ENCODE peak calls at places on chromosomes 1 and 21, in six cellular contexts. M is nephron progenitor cell, U is omental fat pad, S is GM13977, J is lower lobe of right lung, K is lower leg skin. A is an unnamed sample.

GRCh38 chr1:185401019-185401418 is 84.0 kb upstream of the IVNS1ABP start:
- DNase-seq in K (no peak), U (no peak), J (no peak), S (no peak), M (no peak), A (no peak)

GRCh38 chr1:39129514-39129913 is 75.0 kb upstream of the MACF1 start:
- DNase-seq in S (peak), M (no peak), J (no peak), K (no peak), U (no peak), A (no peak)

GRCh38 chr1:155125946-155126493 is 1.7 kb upstream of the EFNA1 start:
- DNase-seq in K (no peak), S (no peak), U (no peak), M (peak), J (peak), A (no peak)

GRCh38 chr1:183277821-183278735 is 92.0 kb downstream of the LAMC2 start:
- DNase-seq in S (no peak), J (no peak), U (no peak), M (no peak), K (no peak), A (no peak)

GRCh38 chr1:180123463-180123936 is 31.2 kb upstream of the QSOX1 start:
- DNase-seq in M (no peak), K (no peak), J (no peak), U (no peak), S (no peak), A (no peak)

GRCh38 chr1:11692899-11693590 is 1.5 kb downstream of the DRAXIN start:
- DNase-seq in K (peak), S (no peak), J (no peak), U (no peak), M (no peak), A (no peak)

GRCh38 chr1:117146570-117147340 is 25.2 kb upstream of the TRIM45 start:
- DNase-seq in K (no peak), J (no peak), S (no peak), M (no peak), U (no peak), A (no peak)

GRCh38 chr1:212976586-212976985 is 26.2 kb downstream of the VASH2 start:
- DNase-seq in K (no peak), M (no peak), S (no peak), J (no peak), U (no peak), A (no peak)

GRCh38 chr1:117670996-117671780 is 65.3 kb downstream of the TENT5C start:
- DNase-seq in U (no peak), M (no peak), J (no peak), K (no peak), S (no peak), A (no peak)

GRCh38 chr1:236338096-236338495 is 56.0 kb upstream of the EDARADD start:
- DNase-seq in S (no peak), U (no peak), K (no peak), J (no peak), M (no peak), A (no peak)

GRCh38 chr1:23057301-23057700 is 38.0 kb downstream of the KDM1A start:
- DNase-seq in U (no peak), K (no peak), J (no peak), M (no peak), S (no peak), A (no peak)

GRCh38 chr1:2946291-2946690 is 75.0 kb upstream of the ACTRT2 start:
- DNase-seq in M (no peak), S (no peak), K (no peak), U (no peak), J (no peak), A (no peak)

GRCh38 chr1:156499703-156500577 is 635 bp downstream of the MEF2D start:
- DNase-seq in S (no peak), J (no peak), M (peak), K (peak), U (no peak), A (no peak)

GRCh38 chr1:119739150-119739549 is 27.4 kb downstream of the PHGDH start:
- DNase-seq in U (no peak), K (no peak), J (no peak), S (no peak), M (no peak), A (no peak)

GRCh38 chr1:241532864-241533263 is 686 bp downstream of the KMO start:
- DNase-seq in U (no peak), J (no peak), S (no peak), K (no peak), M (no peak), A (peak)

GRCh38 chr1:15469836-15470495 is 5.9 kb upstream of the CELA2B start:
- DNase-seq in K (no peak), U (no peak), J (no peak), M (no peak), S (no peak), A (no peak)

GRCh38 chr1:12572506-12572905 is 45.5 kb downstream of the DHRS3 start:
- DNase-seq in S (no peak), K (no peak), J (no peak), U (no peak), M (no peak), A (no peak)

GRCh38 chr1:113519561-113519960 is 129.2 kb downstream of the MAGI3 start:
- DNase-seq in K (no peak), M (no peak), S (no peak), U (no peak), J (no peak), A (no peak)

GRCh38 chr21:44364151-44365053 is 11.0 kb downstream of the TRPM2 start:
- DNase-seq in K (no peak), J (no peak), U (no peak), S (no peak), M (no peak), A (no peak)

GRCh38 chr21:44356636-44357035 is 3.2 kb downstream of the TRPM2 start:
- DNase-seq in K (no peak), J (no peak), M (no peak), U (no peak), S (no peak), A (no peak)

GRCh38 chr21:44363278-44363677 is 9.9 kb downstream of the TRPM2 start:
- DNase-seq in U (no peak), M (no peak), S (no peak), K (no peak), J (no peak), A (no peak)

GRCh38 chr21:44357064-44357837 is 3.8 kb downstream of the TRPM2 start:
- DNase-seq in J (no peak), M (no peak), U (no peak), S (no peak), K (no peak), A (no peak)

DNA sequence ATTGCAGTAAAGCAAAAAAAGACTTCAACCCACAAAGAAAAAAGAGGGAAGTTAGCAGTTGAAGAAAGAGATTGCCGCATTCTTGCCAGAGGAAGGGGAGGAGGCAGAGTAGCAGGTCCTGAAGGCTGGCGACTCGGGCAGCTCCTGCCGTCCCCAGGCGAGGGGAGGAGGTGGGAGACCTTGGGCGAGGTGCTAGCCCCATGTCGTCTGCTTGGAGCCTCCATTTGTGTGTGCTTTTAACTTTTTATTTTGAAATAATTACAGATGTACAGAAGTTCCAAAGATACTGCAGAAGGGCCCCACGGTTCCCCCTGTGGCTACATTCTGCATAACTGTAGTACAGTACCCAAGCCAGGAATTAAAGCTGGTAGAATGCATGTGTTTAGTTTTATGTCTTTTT is 6.8 kb downstream of the TRPM2 start:
- DNase-seq in J (no peak), K (no peak), S (no peak), M (no peak), U (no peak), A (no peak)
- TF ChIP-seq CTCF in J (no peak), K (no peak), S (no peak), M (peak), U (no peak), A (peak)

DNA sequence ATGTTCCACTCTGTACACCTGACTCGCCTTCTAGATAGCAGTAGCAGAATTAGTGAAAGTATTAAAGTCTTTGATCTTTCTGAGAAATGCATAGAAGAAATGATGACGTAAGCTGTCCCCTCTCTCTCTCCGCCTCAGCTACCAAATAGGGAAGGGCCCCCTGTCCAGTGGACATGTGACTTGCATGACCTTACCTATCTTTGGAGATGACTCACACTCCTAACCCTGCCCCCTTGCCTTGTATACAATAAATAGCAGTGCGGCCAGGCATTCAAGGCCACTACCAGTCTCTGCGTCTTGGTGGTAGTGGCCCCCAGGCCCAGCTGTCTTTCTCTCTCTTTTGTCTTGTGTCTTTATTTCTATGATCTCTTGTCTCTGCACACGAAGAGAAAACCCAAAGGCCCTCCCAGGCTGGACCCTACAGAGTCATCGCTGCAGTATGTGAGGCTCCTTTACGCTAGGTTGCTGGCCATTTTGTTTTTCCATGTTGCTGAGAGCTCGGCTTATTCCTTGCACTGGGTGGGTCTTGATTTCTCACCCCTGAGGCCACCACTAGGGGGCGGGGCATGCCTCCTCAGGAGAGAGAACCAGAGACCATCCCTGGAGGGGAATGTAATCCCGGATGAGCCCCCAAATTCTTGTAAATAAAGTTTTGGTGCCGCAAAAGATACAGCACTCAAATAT is 16.0 kb upstream of the ZBTB8B start:
- DNase-seq in M (peak), J (no peak), K (no peak), S (no peak), U (no peak), A (no peak)
- TF ChIP-seq CTCF in M (peak), J (no peak), K (no peak), S (peak), U (no peak), A (peak)

DNA sequence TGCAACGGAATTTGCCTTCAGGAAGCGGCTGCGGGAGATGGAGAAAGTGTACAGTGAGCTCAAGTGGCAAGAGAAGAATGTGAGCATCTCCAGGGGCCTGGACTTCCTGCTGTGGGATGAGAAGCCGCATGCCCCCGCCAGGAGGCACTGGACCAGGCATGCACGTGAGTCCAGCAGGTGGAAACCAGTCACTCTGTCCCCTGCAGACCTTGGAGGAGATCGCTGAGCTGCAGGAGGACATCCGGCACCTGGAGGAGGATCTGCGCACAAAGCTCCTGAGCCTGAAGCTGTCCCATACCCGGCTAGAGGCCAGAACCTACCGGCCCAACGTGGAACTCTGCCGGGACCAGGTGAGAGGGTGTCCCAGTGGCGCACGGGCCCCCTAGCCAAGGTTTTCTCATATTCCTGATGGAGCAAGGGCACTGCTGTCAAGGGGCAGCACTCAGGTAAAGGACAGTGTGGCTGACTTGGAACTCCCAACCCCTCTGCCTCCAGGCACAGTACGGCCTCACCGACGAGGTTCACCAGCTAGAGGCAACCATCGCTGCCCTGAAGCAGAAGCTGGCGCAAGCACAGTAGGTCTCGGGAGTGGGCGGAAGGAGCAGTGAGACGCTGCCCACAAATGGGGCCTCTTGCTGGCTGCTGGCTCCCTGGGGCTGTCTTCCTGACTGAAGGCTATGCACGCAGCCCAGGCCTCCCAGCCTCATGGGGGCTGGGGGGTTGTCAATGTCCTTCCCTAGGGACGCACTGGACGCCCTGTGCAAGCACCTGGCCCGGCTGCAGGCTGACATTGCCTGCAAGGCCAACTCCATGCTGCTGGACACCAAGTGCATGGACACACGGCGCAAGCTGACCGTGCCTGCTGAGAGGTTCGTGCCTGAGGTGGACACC is 1.2 kb upstream of the ADPRS start:
- DNase-seq in S (no peak), K (no peak), U (no peak), M (no peak), J (no peak), A (no peak)
- TF ChIP-seq CTCF in S (no peak), K (no peak), U (no peak), M (no peak), J (no peak), A (no peak)

DNA sequence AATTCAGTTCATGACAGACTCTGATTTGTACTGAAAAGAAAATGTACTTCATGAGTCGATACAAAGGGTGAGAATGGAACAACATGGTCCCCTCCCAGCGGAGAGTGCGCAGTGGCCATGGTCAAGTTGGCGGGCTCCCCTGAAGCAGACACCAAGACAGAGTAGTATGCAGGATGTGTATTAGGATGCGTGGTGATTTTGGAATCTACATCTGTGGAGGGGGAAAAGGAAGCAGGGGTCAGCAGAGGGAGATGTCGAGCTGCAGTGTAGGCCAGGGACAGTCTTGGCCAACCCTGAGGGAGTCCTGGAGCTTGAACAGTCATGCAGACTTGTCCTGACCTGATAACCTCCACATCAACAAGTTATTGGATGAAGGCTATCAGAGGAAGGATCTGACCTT is 481.0 kb downstream of the OMA1 start:
- DNase-seq in J (no peak), M (no peak), S (no peak), U (no peak), K (no peak), A (peak)
- TF ChIP-seq CTCF in J (no peak), M (no peak), S (peak), U (no peak), K (no peak), A (peak)

GRCh38 chr1:229272164-229273158 is 1.6 kb downstream of the RAB4A start:
- DNase-seq in K (no peak), S (no peak), J (no peak), M (no peak), U (no peak), A (no peak)
- TF ChIP-seq CTCF in K (no peak), S (no peak), J (no peak), M (no peak), U (no peak), A (no peak)

DNA sequence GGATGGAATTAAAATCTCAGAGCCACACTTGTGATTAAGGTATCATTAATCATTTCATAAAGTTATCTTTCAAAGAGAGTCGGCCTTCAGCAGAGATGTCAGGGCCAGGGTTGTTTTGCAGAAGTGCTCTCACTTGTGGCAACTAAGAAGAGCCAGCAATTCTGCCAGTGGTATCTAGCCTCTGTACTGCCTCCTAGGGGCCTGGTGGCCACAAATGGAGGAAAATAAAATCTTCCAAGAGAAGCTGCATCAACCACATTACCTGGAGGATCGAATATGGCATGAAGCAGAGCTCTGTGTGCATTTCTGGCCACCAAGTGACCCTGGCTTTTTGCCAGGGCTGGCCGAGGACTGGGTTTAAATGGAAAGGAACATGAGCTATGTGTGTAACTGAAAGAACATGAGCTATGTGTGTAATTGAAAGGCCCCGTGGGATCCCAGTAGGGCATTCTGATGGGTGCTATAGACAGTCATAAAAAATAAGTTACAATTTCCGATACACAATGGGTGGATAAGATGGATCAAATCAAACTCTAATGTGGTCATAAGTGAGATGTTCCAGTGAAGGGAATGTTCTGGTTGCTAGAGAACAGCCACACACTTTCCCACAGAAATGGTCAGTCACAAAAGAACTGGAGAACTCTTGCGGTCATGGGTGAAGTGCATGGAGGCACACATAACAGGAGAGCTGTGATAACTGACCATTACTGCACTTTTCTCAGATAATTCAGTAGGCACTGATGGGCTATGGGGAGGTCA is 335.8 kb downstream of the CAMTA1 start:
- DNase-seq in K (no peak), U (no peak), S (no peak), M (no peak), J (no peak), A (no peak)
- TF ChIP-seq CTCF in K (no peak), U (no peak), S (peak), M (no peak), J (no peak), A (no peak)

GRCh38 chr1:4933232-4933631 is 278.8 kb downstream of the AJAP1 start:
- DNase-seq in U (no peak), M (no peak), J (no peak), K (no peak), S (no peak), A (no peak)
- TF ChIP-seq CTCF in U (no peak), M (no peak), J (no peak), K (no peak), S (no peak), A (no peak)

GRCh38 chr1:229155472-229155871 is 115.4 kb upstream of the RAB4A start:
- DNase-seq in J (no peak), K (no peak), U (no peak), S (no peak), M (peak), A (no peak)

GRCh38 chr1:229158317-229159294 is 112.3 kb upstream of the RAB4A start:
- DNase-seq in S (no peak), J (peak), U (no peak), K (peak), M (no peak), A (no peak)

GRCh38 chr1:229159668-229160544 is 111.0 kb upstream of the RAB4A start:
- DNase-seq in J (no peak), S (no peak), U (no peak), M (no peak), K (no peak), A (no peak)

GRCh38 chr1:229153955-229154548 is 116.9 kb upstream of the RAB4A start:
- DNase-seq in M (no peak), U (no peak), S (no peak), J (no peak), K (no peak), A (no peak)

GRCh38 chr1:229156819-229157218 is 114.1 kb upstream of the RAB4A start:
- DNase-seq in K (no peak), M (no peak), U (no peak), J (no peak), S (no peak), A (no peak)
- TF ChIP-seq CTCF in K (peak), M (peak), U (no peak), J (peak), S (peak), A (peak)

GRCh38 chr21:17903029-17903806 is 84.1 kb upstream of the C21orf91 start:
- DNase-seq in K (no peak), S (peak), J (no peak), M (no peak), U (no peak), A (peak)
- TF ChIP-seq CTCF in K (no peak), S (peak), J (peak), M (no peak), U (no peak), A (no peak)